ENCODE peak calls at places on chromosomes 5 and 9, in five cellular contexts. Y is prostate gland, L is transverse colon, E is IMR-90, C is tibial nerve. X is an unnamed sample.
A peak's percentile ranks its signal among the peaks of the same experiment; 100 is the strongest.

GRCh38 chr5:39699164-39699563 is 274.4 kb upstream of the DAB2 start:
- DNase-seq in C (no peak), L (no peak), E (no peak), Y (no peak), X (no peak)

GRCh38 chr5:124718376-124718775 is 28.1 kb downstream of the ZNF608 start:
- DNase-seq in Y (no peak), C (no peak), L (no peak), E (no peak), X (no peak)

GRCh38 chr9:132160802-132161742 is 786 bp upstream of the NTNG2 start:
- DNase-seq in E (peak; percentile 76), C (no peak), L (peak; percentile 32), Y (no peak), X (peak; percentile 58)

GRCh38 chr5:154031923-154032489 is 6.7 kb downstream of the FAM114A2 start:
- DNase-seq in E (no peak), Y (no peak), L (no peak), C (no peak), X (no peak)

GRCh38 chr5:169795311-169795710 is 158.2 kb downstream of the DOCK2 start:
- DNase-seq in Y (no peak), C (no peak), E (no peak), L (no peak), X (no peak)

GRCh38 chr5:63961125-63961597 is 1.1 kb downstream of the HTR1A start:
- DNase-seq in L (no peak), E (no peak), C (no peak), Y (no peak), X (no peak)

GRCh38 chr5:156475831-156476551 is 149.0 kb downstream of the SGCD start:
- DNase-seq in L (peak; percentile 12), C (no peak), Y (no peak), E (peak; percentile 98), X (peak; percentile 63)

GRCh38 chr5:121988443-121988842 is 26.7 kb downstream of the SRFBP1 start:
- DNase-seq in C (no peak), Y (no peak), L (no peak), E (no peak), X (no peak)

GRCh38 chr9:77421506-77422265 is 226.4 kb downstream of the GNA14 start:
- DNase-seq in L (no peak), C (no peak), Y (no peak), E (peak; percentile 32), X (no peak)

GRCh38 chr5:137858223-137858916 is 9.3 kb upstream of the MYOT start:
- DNase-seq in L (no peak), Y (no peak), E (peak; percentile 7), C (no peak), X (no peak)

GRCh38 chr5:80805038-80805437 is 150.3 kb upstream of the DHFR start:
- DNase-seq in E (no peak), C (no peak), Y (no peak), L (no peak), X (no peak)

GRCh38 chr5:111748304-111748763 is 8.7 kb downstream of the NREP start:
- DNase-seq in E (peak; percentile 91), Y (no peak), L (no peak), C (no peak), X (no peak)
- H3K4me3 ChIP-seq in E (peak overlapping the region; percentile 16), Y (no peak overlapping the region), L (no peak overlapping the region), C (no peak overlapping the region), X (no peak overlapping the region)

GRCh38 chr5:134055015-134055414 is 50.2 kb upstream of the VDAC1 start:
- DNase-seq in L (no peak), Y (no peak), C (no peak), E (no peak), X (no peak)

GRCh38 chr5:134051305-134051704 is 46.5 kb upstream of the VDAC1 start:
- DNase-seq in L (no peak), C (no peak), Y (no peak), E (no peak), X (no peak)

GRCh38 chr5:134048864-134049263 is 44.1 kb upstream of the VDAC1 start:
- DNase-seq in C (no peak), E (no peak), Y (no peak), L (no peak), X (no peak)

GRCh38 chr5:134053840-134054338 is 49.1 kb upstream of the VDAC1 start:
- DNase-seq in Y (peak; percentile 51), E (peak; percentile 8), L (peak; percentile 51), C (no peak), X (no peak)

GRCh38 chr5:134053314-134053839 is 48.6 kb upstream of the VDAC1 start:
- DNase-seq in E (no peak), L (no peak), Y (no peak), C (no peak), X (no peak)
- TF ChIP-seq POLR2A in E (no peak), L (no peak), Y (no peak), C (no peak), X (no peak)

DNA sequence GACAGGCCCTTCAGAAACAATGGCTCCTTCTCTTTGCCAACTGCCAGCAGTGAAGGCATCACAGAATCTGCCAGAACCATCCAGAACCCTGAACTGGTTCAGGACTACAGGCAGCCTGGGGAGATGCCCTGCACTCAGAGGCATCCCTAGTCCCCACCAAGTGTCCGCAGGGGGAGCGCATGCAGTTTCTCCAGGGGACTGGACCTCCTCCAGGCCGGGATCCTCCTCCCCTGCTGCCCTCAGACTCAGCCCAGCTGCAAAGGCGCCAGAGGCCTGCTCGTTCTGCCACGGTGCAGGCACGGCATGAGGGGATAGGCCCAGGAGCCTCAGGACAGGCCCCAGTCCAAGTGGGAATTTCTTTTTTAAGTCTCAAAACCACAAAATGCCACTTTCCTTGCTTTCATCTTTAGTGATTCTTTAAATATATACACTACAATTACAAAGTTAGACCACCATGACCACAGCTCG is 72.0 kb downstream of the SEMA4D start:
- DNase-seq in C (no peak), Y (no peak), E (no peak), L (no peak), X (peak; percentile 44)
- H3K4me3 ChIP-seq in C (no peak overlapping the region), Y (no peak overlapping the region), E (no peak overlapping the region), L (no peak overlapping the region), X (no peak overlapping the region)

GRCh38 chr9:130051855-130052254 is 1.9 kb upstream of the GPR107 start:
- DNase-seq in C (no peak), E (no peak), Y (peak; percentile 64), L (no peak), X (no peak)

GRCh38 chr9:130054428-130054786 is 701 bp downstream of the GPR107 start:
- DNase-seq in Y (no peak), L (no peak), C (no peak), E (no peak), X (no peak)

GRCh38 chr9:130053109-130053503 is 600 bp upstream of the GPR107 start:
- DNase-seq in L (no peak), C (no peak), E (no peak), Y (no peak), X (no peak)

GRCh38 chr9:130054820-130055219 is 1.1 kb downstream of the GPR107 start:
- DNase-seq in Y (no peak), C (no peak), E (no peak), L (no peak), X (no peak)

DNA sequence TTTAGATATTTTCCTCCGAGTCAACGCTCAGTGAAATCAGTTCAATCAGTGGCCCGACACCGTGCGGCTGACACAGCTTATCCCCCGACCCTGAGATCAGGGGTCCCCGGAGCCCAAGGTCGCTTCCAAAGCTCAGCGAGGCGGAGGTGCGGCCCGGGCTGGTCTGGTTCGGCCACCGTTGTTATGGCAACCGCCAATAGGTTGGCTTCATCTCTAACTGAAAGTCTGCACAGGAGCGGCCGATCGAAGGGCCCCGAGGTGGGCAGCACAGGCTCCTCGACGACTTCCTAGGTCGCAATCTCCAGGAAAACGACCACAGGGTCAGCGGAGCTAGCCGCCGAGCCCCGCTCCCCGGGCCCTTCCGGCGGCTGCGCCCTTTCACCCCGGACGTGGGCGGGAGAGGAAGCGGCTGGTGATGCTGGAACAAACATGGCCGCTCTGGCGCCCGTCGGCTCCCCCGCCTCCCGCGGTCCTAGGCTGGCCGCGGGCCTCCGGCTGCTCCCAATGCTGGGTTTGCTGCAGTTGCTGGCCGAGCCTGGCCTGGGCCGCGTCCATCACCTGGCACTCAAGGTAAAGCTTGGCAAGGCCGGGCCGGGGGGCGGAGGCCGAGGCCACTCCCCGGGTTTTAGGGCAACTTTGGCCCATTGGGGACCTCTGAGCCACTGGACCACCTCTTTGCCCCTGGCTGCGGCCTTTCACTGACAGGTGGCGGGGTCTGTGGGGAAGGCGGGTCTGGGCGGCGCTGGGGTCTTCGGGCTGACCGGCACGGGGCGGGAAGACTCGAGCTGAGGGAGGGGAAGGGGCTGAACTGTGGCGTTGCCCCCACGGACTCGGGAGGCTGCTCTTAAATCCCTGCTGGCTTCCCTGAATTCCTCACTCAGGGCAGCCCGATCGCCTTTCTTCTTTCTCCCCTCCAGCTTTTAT is at the start of gene GPR107:
- DNase-seq in Y (peak; percentile 61), E (peak; percentile 57), L (peak; percentile 82), C (peak; percentile 54), X (peak; percentile 85)
- TF ChIP-seq POLR2A in Y (peak; percentile 69), E (peak; percentile 84), L (peak; percentile 78), C (peak; percentile 41), X (no peak)

GRCh38 chr9:137195525-137196220 is 4.9 kb downstream of the TPRN start:
- DNase-seq in C (no peak), Y (no peak), L (peak; percentile 88), E (no peak), X (no peak)
- H3K4me3 ChIP-seq in C (no peak overlapping the region), Y (no peak overlapping the region), L (peak overlapping the region; percentile 74), E (no peak overlapping the region), X (no peak overlapping the region)

GRCh38 chr5:172903790-172904189 is 55.4 kb upstream of the RPL26L1 start:
- DNase-seq in E (peak; percentile 96), Y (peak; percentile 68), C (no peak), L (peak; percentile 75), X (peak; percentile 57)

GRCh38 chr5:172905771-172906170 is 53.5 kb upstream of the RPL26L1 start:
- DNase-seq in E (no peak), C (no peak), L (no peak), Y (no peak), X (no peak)

GRCh38 chr5:172905346-172905756 is 53.9 kb upstream of the RPL26L1 start:
- DNase-seq in E (no peak), Y (no peak), L (no peak), C (no peak), X (no peak)

GRCh38 chr5:172904312-172904642 is 54.9 kb upstream of the RPL26L1 start:
- DNase-seq in Y (no peak), E (no peak), L (no peak), C (no peak), X (no peak)

DNA sequence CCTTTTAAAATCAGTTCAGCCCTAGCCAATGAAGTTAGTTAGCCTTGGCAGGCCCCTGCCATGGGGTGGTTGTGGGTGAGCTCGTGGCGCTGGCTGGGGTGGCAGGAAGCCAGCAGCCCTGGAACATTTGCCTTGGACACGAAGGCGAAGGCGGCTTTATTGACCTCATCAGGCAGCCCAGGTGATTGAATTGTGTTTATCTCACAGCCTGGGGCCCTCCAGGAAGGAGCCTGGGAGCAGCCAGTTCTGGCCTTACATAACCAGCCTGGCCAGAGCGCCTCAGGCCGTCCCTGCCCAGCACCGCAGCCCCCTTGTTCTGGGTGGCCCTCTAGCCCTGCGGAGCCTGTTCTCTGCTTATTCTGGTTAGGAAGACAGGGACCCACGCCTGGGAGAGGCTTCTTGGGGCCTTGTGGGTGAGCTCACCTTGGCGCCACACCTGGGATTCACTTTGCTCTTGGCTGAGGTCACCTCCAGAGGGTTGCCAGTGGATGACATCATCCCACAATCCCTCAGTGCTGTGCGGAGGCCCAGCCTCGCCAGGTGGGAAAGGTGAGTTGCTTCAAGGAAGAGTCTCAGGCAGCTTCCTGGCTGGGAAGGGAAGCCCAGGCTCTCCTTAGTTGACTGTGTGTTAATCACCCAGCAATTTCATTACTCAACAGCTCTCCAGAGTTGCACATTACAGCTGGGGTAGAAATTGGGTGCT is 54.4 kb upstream of the RPL26L1 start:
- DNase-seq in Y (peak; percentile 95), E (peak; percentile 84), L (peak; percentile 89), C (peak; percentile 55), X (peak; percentile 81)
- TF ChIP-seq POLR2A in Y (no peak), E (no peak), L (peak; percentile 62), C (no peak), X (no peak)

X was measured in testis.